ENCODE peak calls at places on chromosomes 6 and 20, in nine cellular contexts. J, K, O, X, M, U, B, Y and H are unnamed samples.

GRCh38 chr6:111793711-111794111 is 79.5 kb downstream of the FYN start:
- DNase-seq in J (no peak), K (no peak), O (peak), X (no peak), M (no peak), U (no peak), B (no peak), Y (no peak), H (no peak)

GRCh38 chr6:82507112-82507511 is 143.5 kb downstream of the TPBG start:
- DNase-seq in J (no peak), K (no peak), O (no peak), X (no peak), M (no peak), U (no peak), B (no peak), Y (peak), H (no peak)

GRCh38 chr6:31769684-31770371 is 7.3 kb downstream of the VWA7 start:
- DNase-seq in J (peak), K (peak), O (peak), X (peak), M (peak), U (peak), B (peak), Y (peak), H (peak)

GRCh38 chr6:74879234-74879633 is 326.6 kb downstream of the COL12A1 start:
- DNase-seq in J (no peak), K (no peak), O (no peak), X (no peak), M (peak), U (peak), B (no peak), Y (peak), H (no peak)

GRCh38 chr6:29763491-29764289 is 40.5 kb downstream of the HLA-F start:
- DNase-seq in J (no peak), K (no peak), O (no peak), X (no peak), M (peak), U (peak), B (no peak), Y (peak), H (no peak)

GRCh38 chr20:18506744-18507143 is 996 bp upstream of the SEC23B start:
- DNase-seq in J (no peak), K (no peak), O (peak), X (no peak), M (no peak), U (no peak), B (no peak), Y (no peak), H (no peak)

GRCh38 chr6:39294133-39294532 is 20.1 kb downstream of the KCNK17 start:
- DNase-seq in J (no peak), K (no peak), O (no peak), X (no peak), M (no peak), U (no peak), B (no peak), Y (no peak), H (no peak)

GRCh38 chr20:38453941-38454340 is 18.7 kb upstream of the RALGAPB start:
- DNase-seq in J (no peak), K (peak), O (no peak), X (no peak), M (no peak), U (no peak), B (no peak), Y (no peak), H (no peak)

GRCh38 chr6:107560657-107561056 is 70.7 kb downstream of the SOBP start:
- DNase-seq in J (no peak), K (no peak), O (no peak), X (no peak), M (no peak), U (peak), B (no peak), Y (peak), H (no peak)

GRCh38 chr6:81241126-81241525 is 511.4 kb downstream of the TENT5A start:
- DNase-seq in J (no peak), K (no peak), O (no peak), X (no peak), M (no peak), U (peak), B (no peak), Y (peak), H (no peak)

GRCh38 chr6:10659697-10660348 is 34.6 kb downstream of the C6orf52 start:
- DNase-seq in J (no peak), K (no peak), O (peak), X (no peak), M (peak), U (no peak), B (no peak), Y (no peak), H (no peak)

GRCh38 chr20:10521068-10521834 is 86.1 kb downstream of the SLX4IP start:
- DNase-seq in J (no peak), K (no peak), O (no peak), X (no peak), M (peak), U (peak), B (peak), Y (peak), H (no peak)

GRCh38 chr6:138719744-138720143 is 53.8 kb upstream of the CCDC28A start:
- DNase-seq in J (no peak), K (no peak), O (no peak), X (no peak), M (no peak), U (no peak), B (no peak), Y (no peak), H (no peak)

GRCh38 chr6:75946146-75946831 is 126.2 kb downstream of the IMPG1 start:
- DNase-seq in J (no peak), K (no peak), O (no peak), X (no peak), M (no peak), U (no peak), B (no peak), Y (no peak), H (no peak)

GRCh38 chr20:48339147-48339985 is 488.4 kb downstream of the PREX1 start:
- DNase-seq in J (no peak), K (no peak), O (no peak), X (no peak), M (peak), U (peak), B (no peak), Y (peak), H (no peak)

GRCh38 chr20:17625246-17626051 is 55.6 kb downstream of the DSTN start:
- DNase-seq in J (peak), K (peak), O (no peak), X (peak), M (no peak), U (no peak), B (no peak), Y (no peak), H (no peak)

GRCh38 chr6:162198925-162199324 is 528.6 kb downstream of the PRKN start:
- DNase-seq in J (no peak), K (no peak), O (no peak), X (no peak), M (no peak), U (no peak), B (no peak), Y (no peak), H (no peak)

GRCh38 chr6:15485875-15486274 is 177.0 kb downstream of the DTNBP1 start:
- DNase-seq in J (no peak), K (no peak), O (no peak), X (no peak), M (no peak), U (no peak), B (no peak), Y (no peak), H (no peak)

GRCh38 chr6:21241231-21242130 is 352.1 kb upstream of the SOX4 start:
- DNase-seq in J (no peak), K (no peak), O (no peak), X (no peak), M (no peak), U (no peak), B (no peak), Y (no peak), H (no peak)

GRCh38 chr6:78605909-78606446 is 261.4 kb upstream of the IRAK1BP1 start:
- DNase-seq in J (no peak), K (no peak), O (no peak), X (no peak), M (peak), U (peak), B (no peak), Y (peak), H (no peak)

GRCh38 chr20:36094497-36094896 is 60.0 kb upstream of the EPB41L1 start:
- DNase-seq in J (no peak), K (no peak), O (no peak), X (no peak), M (no peak), U (peak), B (no peak), Y (peak), H (no peak)

GRCh38 chr20:57902478-57902877 is 192.7 kb upstream of the PMEPA1 start:
- DNase-seq in J (no peak), K (no peak), O (no peak), X (no peak), M (peak), U (peak), B (no peak), Y (peak), H (no peak)

GRCh38 chr6:133568970-133569889 is 319.7 kb upstream of the TCF21 start:
- DNase-seq in J (no peak), K (no peak), O (no peak), X (no peak), M (peak), U (peak), B (no peak), Y (peak), H (no peak)

GRCh38 chr20:48236485-48237055 is 451.3 kb upstream of the SULF2 start:
- DNase-seq in J (no peak), K (no peak), O (no peak), X (no peak), M (no peak), U (no peak), B (no peak), Y (no peak), H (no peak)

GRCh38 chr6:33329058-33329457 is 11.5 kb upstream of the ZBTB22 start:
- DNase-seq in J (no peak), K (no peak), O (no peak), X (no peak), M (peak), U (no peak), B (no peak), Y (no peak), H (no peak)

GRCh38 chr6:137926207-137926731 is 59.2 kb downstream of the TNFAIP3 start:
- DNase-seq in J (peak), K (no peak), O (no peak), X (no peak), M (peak), U (peak), B (no peak), Y (peak), H (no peak)

GRCh38 chr6:31782126-31782941 is 5.2 kb upstream of the VWA7 start:
- DNase-seq in J (no peak), K (no peak), O (no peak), X (no peak), M (no peak), U (no peak), B (no peak), Y (no peak), H (no peak)